ENCODE peak calls at places on chromosomes 4 and X, in four cellular contexts. O, G, J and K are unnamed samples.

GRCh38 chr4:174157106-174157607 is 126.3 kb downstream of the FBXO8 start:
- DNase-seq in O (no peak), G (no peak), J (no peak), K (no peak)

GRCh38 chr4:103934178-103934789 is 214.5 kb upstream of the TACR3 start:
- DNase-seq in O (peak), G (no peak), J (no peak), K (no peak)

GRCh38 chrX:40083120-40083978 is 14.4 kb downstream of the BCOR start:
- DNase-seq in O (no peak), G (no peak), J (peak), K (no peak)

GRCh38 chr4:88283661-88284377 is 542 bp downstream of the PPM1K start:
- DNase-seq in O (peak), G (peak), J (peak), K (peak)

GRCh38 chr4:56677673-56678072 is 3.4 kb downstream of the HOPX start:
- DNase-seq in O (no peak), G (no peak), J (no peak), K (no peak)

GRCh38 chr4:76569695-76570094 is 134.7 kb downstream of the SHROOM3 start:
- DNase-seq in O (no peak), G (no peak), J (no peak), K (no peak)

GRCh38 chr4:89134775-89135319 is 23.5 kb downstream of the TIGD2 start:
- DNase-seq in O (no peak), G (no peak), J (no peak), K (no peak)

GRCh38 chr4:41448935-41449334 is 89.0 kb upstream of the LIMCH1 start:
- DNase-seq in O (no peak), G (no peak), J (peak), K (no peak)

GRCh38 chr4:3404546-3404945 is 37.2 kb upstream of the HGFAC start:
- DNase-seq in O (no peak), G (no peak), J (no peak), K (no peak)

GRCh38 chr4:182653596-182653995 is 263.6 kb downstream of the DCTD start:
- DNase-seq in O (no peak), G (no peak), J (no peak), K (no peak)

GRCh38 chr4:40238008-40238699 is 41.3 kb downstream of the RHOH start:
- DNase-seq in O (no peak), G (no peak), J (no peak), K (no peak)

GRCh38 chr4:133156096-133156495 is 7.0 kb downstream of the PCDH10 start:
- DNase-seq in O (no peak), G (peak), J (no peak), K (no peak)

GRCh38 chrX:102339312-102340298 is 92.6 kb downstream of the NXF2 start:
- DNase-seq in O (no peak), G (no peak), J (no peak), K (peak)

GRCh38 chrX:40267334-40268118 is 169.8 kb upstream of the BCOR start:
- DNase-seq in O (no peak), G (no peak), J (no peak), K (no peak)

GRCh38 chr4:19689511-19689910 is 562.2 kb upstream of the SLIT2 start:
- DNase-seq in O (no peak), G (no peak), J (no peak), K (no peak)

GRCh38 chr4:159229164-159229563 is 126.3 kb downstream of the RAPGEF2 start:
- DNase-seq in O (no peak), G (no peak), J (no peak), K (no peak)

GRCh38 chr4:22003878-22004277 is 55.3 kb upstream of the KCNIP4 start:
- DNase-seq in O (no peak), G (no peak), J (no peak), K (no peak)

GRCh38 chrX:42495139-42495538 is 282.8 kb downstream of the PPP1R2C start:
- DNase-seq in O (no peak), G (no peak), J (no peak), K (no peak)

GRCh38 chr4:121155893-121156292 is 8.2 kb downstream of the TNIP3 start:
- DNase-seq in O (peak), G (no peak), J (no peak), K (no peak)

GRCh38 chrX:139762400-139763183 is 54.6 kb upstream of the MCF2 start:
- DNase-seq in O (no peak), G (no peak), J (no peak), K (no peak)

GRCh38 chrX:129738466-129739308 is at the start of gene XPNPEP2:
- DNase-seq in O (peak), G (no peak), J (no peak), K (no peak)

GRCh38 chrX:16946361-16946964 is at the start of gene REPS2:
- DNase-seq in O (peak), G (peak), J (peak), K (no peak)

GRCh38 chrX:37847733-37848197 is 394 bp upstream of the DYNLT3 start:
- DNase-seq in O (no peak), G (no peak), J (no peak), K (no peak)
- H3K27ac ChIP-seq in O (no peak), G (no peak), J (peak), K (peak)

DNA sequence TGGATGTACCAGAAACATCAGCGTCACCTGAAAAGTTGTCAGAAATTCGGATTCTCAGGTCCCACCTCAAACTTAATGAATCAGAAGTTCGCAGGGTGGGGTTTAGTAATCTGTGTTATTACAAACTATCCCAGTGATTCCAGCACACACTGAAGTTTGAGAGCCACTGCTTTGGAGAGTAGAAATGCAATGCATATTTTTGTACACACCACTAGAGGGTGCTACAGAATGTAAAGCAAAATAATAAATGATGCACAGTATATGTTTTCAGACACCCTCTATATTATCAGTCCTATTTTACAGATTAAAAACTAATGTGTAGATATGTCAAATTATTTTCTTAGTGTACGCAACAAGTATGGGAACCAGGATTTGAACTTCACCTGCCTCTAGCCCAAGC is 2.5 kb upstream of the MORF4L2 start:
- DNase-seq in O (peak), G (no peak), J (no peak), K (no peak)
- H3K27ac ChIP-seq in O (peak), G (peak), J (no peak), K (no peak)

DNA sequence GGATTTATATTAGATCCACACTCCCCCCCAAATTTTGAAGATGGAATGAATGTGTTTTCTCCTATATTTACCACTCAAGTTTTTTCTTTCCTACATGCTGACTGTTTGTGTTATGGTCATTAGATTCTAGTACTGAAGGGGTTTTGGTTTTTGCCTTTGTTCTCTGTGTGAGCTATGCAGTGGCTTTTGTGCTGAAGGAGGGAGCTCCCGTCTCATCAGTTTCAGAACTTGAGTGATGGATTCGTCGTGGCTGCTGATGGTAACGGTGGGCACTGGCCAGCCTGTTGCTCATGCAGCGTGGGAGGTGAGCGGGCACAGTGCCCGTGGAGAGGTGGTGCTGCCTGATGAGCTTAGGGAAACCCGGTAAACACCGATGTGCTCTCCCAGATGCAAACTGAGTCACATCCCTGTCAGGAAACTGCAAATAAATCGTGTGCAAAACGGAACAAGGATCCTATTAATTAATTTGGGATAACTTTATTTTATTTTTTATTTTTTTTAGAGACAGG is 101.5 kb downstream of the SORBS2 start:
- DNase-seq in O (no peak), G (no peak), J (no peak), K (no peak)
- H3K27ac ChIP-seq in O (no peak), G (no peak), J (no peak), K (peak)

GRCh38 chrX:19981987-19982386 is 8.9 kb downstream of the BCLAF3 start:
- DNase-seq in O (no peak), G (no peak), J (no peak), K (no peak)
- H3K27ac ChIP-seq in O (no peak), G (no peak), J (no peak), K (no peak)